ENCODE peak calls at places on chromosomes 12 and 14, in six cellular contexts. L is NCI-H1105; S is stimulated activated CD4-positive, alpha-beta T cell treated with anti-CD3 and anti-CD28 coated beads, TNF-alpha, amount 100 ng/mL, for 48 hours; Z is mucosa of gallbladder; G is NCI-H2081; H is endothelial cell. E is an unnamed sample.

GRCh38 chr12:106897082-106897481 is 58.6 kb upstream of the TMEM263 start:
- DNase-seq in G (no peak), S (no peak), L (no peak), H (no peak), Z (no peak), E (no peak)

GRCh38 chr12:8609061-8609570 is 3.5 kb downstream of the AICDA start:
- DNase-seq in Z (peak; percentile 34), L (peak; percentile 45), G (peak; percentile 11), S (no peak), H (peak; percentile 35), E (no peak)

GRCh38 chr12:1104088-1104800 is 113.2 kb downstream of the ERC1 start:
- DNase-seq in H (no peak), G (no peak), Z (no peak), L (no peak), S (no peak), E (no peak)

GRCh38 chr12:29773076-29773475 is 10.7 kb downstream of the TMTC1 start:
- DNase-seq in G (no peak), S (no peak), Z (no peak), L (no peak), H (no peak), E (no peak)

GRCh38 chr12:79406993-79407392 is 283.8 kb downstream of the PAWR start:
- DNase-seq in S (no peak), L (no peak), Z (no peak), H (no peak), G (no peak), E (no peak)

GRCh38 chr12:131208425-131208824 is 254.7 kb downstream of the ADGRD1 start:
- DNase-seq in S (no peak), Z (no peak), G (no peak), L (no peak), H (no peak), E (no peak)

GRCh38 chr14:79265366-79265765 is 945.9 kb downstream of the DIO2 start:
- DNase-seq in H (no peak), G (no peak), L (no peak), Z (no peak), S (no peak), E (no peak)

GRCh38 chr12:42945927-42946326 is 356.4 kb upstream of the PRICKLE1 start:
- DNase-seq in G (no peak), S (no peak), Z (no peak), L (no peak), H (no peak), E (no peak)

GRCh38 chr12:54000105-54000773 is at the start of gene HOXC9:
- DNase-seq in G (no peak), H (no peak), Z (no peak), L (no peak), S (no peak), E (no peak)

GRCh38 chr14:25909361-25909760 is 688.5 kb downstream of the NOVA1 start:
- DNase-seq in G (peak; percentile 40), S (no peak), H (no peak), Z (no peak), L (no peak), E (no peak)

GRCh38 chr12:1908758-1909157 is 9.7 kb downstream of the CACNA2D4 start:
- DNase-seq in H (no peak), Z (no peak), G (no peak), S (no peak), L (no peak), E (no peak)

E was measured in epithelial cell of proximal tubule.